ENCODE peak calls at places on chromosomes 6 and 20, in five cellular contexts. J is nephron progenitor cell, P is PC-3, E is upper lobe of right lung, C is right atrium auricular region. F is an unnamed sample.

GRCh38 chr20:50130346-50130703 is 17.4 kb upstream of the UBE2V1 start:
- DNase-seq in J (no peak), P (no peak), C (no peak), E (no peak), F (no peak)

GRCh38 chr6:129267028-129267427 is 384.1 kb downstream of the LAMA2 start:
- DNase-seq in J (no peak), C (no peak), E (no peak), P (no peak), F (no peak)

GRCh38 chr20:63696628-63697356 is at the start of gene TNFRSF6B:
- DNase-seq in P (peak; percentile 20), C (no peak), J (peak; percentile 32), E (peak; percentile 65), F (no peak)

GRCh38 chr20:50242863-50243609 is 52.4 kb downstream of the CEBPB start:
- DNase-seq in E (no peak), C (no peak), J (no peak), P (peak; percentile 94), F (no peak)

GRCh38 chr20:3446779-3447178 is 24.0 kb upstream of the ATRN start:
- DNase-seq in J (no peak), C (no peak), E (no peak), P (peak; percentile 53), F (no peak)

GRCh38 chr6:140560671-140561070 is 1186.2 kb upstream of the CITED2 start:
- DNase-seq in P (no peak), C (no peak), J (no peak), E (no peak), F (no peak)

GRCh38 chr6:3438190-3439167 is 18.4 kb downstream of the SLC22A23 start:
- DNase-seq in C (no peak), J (peak; percentile 47), E (no peak), P (peak; percentile 88), F (no peak)

GRCh38 chr6:29864037-29864795 is 36.6 kb downstream of the HLA-G start:
- DNase-seq in J (no peak), C (no peak), P (no peak), E (no peak), F (no peak)

GRCh38 chr20:46774943-46775560 is 65.6 kb downstream of the SLC2A10 start:
- DNase-seq in P (peak; percentile 47), J (no peak), C (no peak), E (no peak), F (no peak)

GRCh38 chr6:39684790-39685485 is 40.3 kb downstream of the KIF6 start:
- DNase-seq in C (no peak), E (no peak), J (no peak), P (no peak), F (no peak)

GRCh38 chr20:25695532-25696383 is 895 bp downstream of the ZNF337 start:
- DNase-seq in C (no peak), E (no peak), J (no peak), P (peak; percentile 22), F (no peak)

GRCh38 chr20:49054032-49054643 is 8.0 kb downstream of the CSE1L start:
- DNase-seq in E (no peak), P (no peak), C (no peak), J (no peak), F (no peak)

GRCh38 chr20:61953789-61954125 is 111.9 kb downstream of the TAF4 start:
- DNase-seq in P (no peak), C (no peak), E (no peak), J (no peak), F (no peak)

GRCh38 chr6:74409447-74409846 is 713.4 kb downstream of the CD109 start:
- DNase-seq in E (no peak), P (peak; percentile 64), C (no peak), J (no peak), F (no peak)

GRCh38 chr6:13859871-13860555 is 45.7 kb upstream of the MCUR1 start:
- DNase-seq in P (no peak), C (no peak), E (no peak), J (no peak), F (peak; percentile 82)

GRCh38 chr6:159762681-159763293 is 942 bp downstream of the ACAT2 start:
- DNase-seq in E (no peak), J (no peak), C (no peak), P (no peak), F (no peak)

GRCh38 chr6:144379356-144379755 is 94.2 kb downstream of the UTRN start:
- DNase-seq in C (no peak), J (no peak), P (no peak), E (no peak), F (no peak)

GRCh38 chr6:101454106-101454676 is 60.7 kb downstream of the GRIK2 start:
- DNase-seq in P (no peak), C (no peak), J (peak; percentile 10), E (no peak), F (no peak)

GRCh38 chr6:113009682-113010081 is 662.6 kb downstream of the RFPL4B start:
- DNase-seq in J (no peak), P (no peak), C (no peak), E (no peak), F (no peak)

GRCh38 chr6:128250370-128251070 is 269.9 kb downstream of the PTPRK start:
- DNase-seq in P (no peak), C (no peak), E (no peak), J (no peak), F (no peak)

GRCh38 chr6:35919085-35919826 is 1.6 kb downstream of the SRPK1 start:
- DNase-seq in E (no peak), P (peak; percentile 63), J (no peak), C (no peak), F (peak; percentile 11)

GRCh38 chr6:85129881-85130280 is 320.0 kb upstream of the NT5E start:
- DNase-seq in E (no peak), J (no peak), C (no peak), P (peak; percentile 40), F (no peak)

GRCh38 chr20:62548483-62548882 is 72.7 kb upstream of the GATA5 start:
- DNase-seq in C (no peak), E (no peak), P (no peak), J (peak; percentile 46), F (no peak)

GRCh38 chr20:38091447-38092216 is 58.1 kb downstream of the RPRD1B start:
- DNase-seq in P (no peak), E (no peak), J (no peak), C (no peak), F (no peak)

GRCh38 chr6:3987072-3987471 is 91.9 kb downstream of the FAM217A start:
- DNase-seq in P (no peak), J (no peak), E (no peak), C (no peak), F (no peak)

GRCh38 chr20:44187054-44187762 is at the start of gene JPH2:
- DNase-seq in P (peak; percentile 91), J (peak; percentile 67), C (peak; percentile 71), E (no peak), F (no peak)

GRCh38 chr20:21064924-21065323 is 41.2 kb downstream of the LINC00237 start:
- DNase-seq in P (no peak), E (no peak), C (no peak), J (no peak), F (no peak)

GRCh38 chr6:116461563-116462507 is 660 bp downstream of the CALHM6 start:
- DNase-seq in C (no peak), J (peak; percentile 76), E (peak; percentile 80), P (no peak), F (no peak)

GRCh38 chr6:130644175-130644574 is 183.0 kb upstream of the SMLR1 start:
- DNase-seq in E (no peak), C (no peak), J (no peak), P (no peak), F (no peak)
- TF ChIP-seq CTCF in E (no peak), C (no peak), J (no peak), P (no peak), F (no peak)

GRCh38 chr6:44486002-44486421 is 98.5 kb downstream of the CDC5L start:
- DNase-seq in E (no peak), P (no peak), J (no peak), C (no peak), F (no peak)

GRCh38 chr6:44487611-44488010 is 100.1 kb downstream of the CDC5L start:
- DNase-seq in C (no peak), E (no peak), J (no peak), P (no peak), F (no peak)

GRCh38 chr6:44487002-44487401 is 99.5 kb downstream of the CDC5L start:
- DNase-seq in E (no peak), J (no peak), C (no peak), P (no peak), F (no peak)

GRCh38 chr6:44481765-44482164 is 94.3 kb downstream of the CDC5L start:
- DNase-seq in C (no peak), E (no peak), J (no peak), P (no peak), F (no peak)

DNA sequence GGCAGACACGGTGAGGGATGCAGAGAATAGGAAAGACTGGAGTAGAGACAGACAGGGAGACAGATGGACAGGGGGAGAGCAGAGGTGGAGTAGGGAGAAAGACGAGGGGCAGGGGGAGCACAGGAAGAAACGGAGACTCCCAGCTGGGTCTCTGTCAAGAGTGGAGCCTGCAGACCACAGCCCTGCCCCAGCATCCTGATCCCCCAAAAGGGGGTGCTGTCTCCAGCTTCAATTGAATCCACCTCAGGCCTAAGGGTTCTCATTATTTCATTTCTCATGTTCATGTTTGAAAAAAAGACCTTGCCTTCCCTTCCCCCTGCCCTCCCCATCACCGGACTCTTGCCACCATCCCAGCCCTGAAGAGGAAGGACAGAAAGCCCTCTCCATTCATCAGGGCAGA is 98.1 kb downstream of the CDC5L start:
- DNase-seq in E (no peak), C (no peak), P (no peak), J (no peak), F (no peak)
- TF ChIP-seq CTCF in E (no peak), C (no peak), P (no peak), J (no peak), F (no peak)

GRCh38 chr6:97023982-97024381 is 99.5 kb downstream of the KLHL32 start:
- DNase-seq in P (no peak), E (no peak), C (no peak), J (no peak), F (no peak)
- TF ChIP-seq CTCF in P (no peak), E (no peak), C (no peak), J (no peak), F (no peak)

DNA sequence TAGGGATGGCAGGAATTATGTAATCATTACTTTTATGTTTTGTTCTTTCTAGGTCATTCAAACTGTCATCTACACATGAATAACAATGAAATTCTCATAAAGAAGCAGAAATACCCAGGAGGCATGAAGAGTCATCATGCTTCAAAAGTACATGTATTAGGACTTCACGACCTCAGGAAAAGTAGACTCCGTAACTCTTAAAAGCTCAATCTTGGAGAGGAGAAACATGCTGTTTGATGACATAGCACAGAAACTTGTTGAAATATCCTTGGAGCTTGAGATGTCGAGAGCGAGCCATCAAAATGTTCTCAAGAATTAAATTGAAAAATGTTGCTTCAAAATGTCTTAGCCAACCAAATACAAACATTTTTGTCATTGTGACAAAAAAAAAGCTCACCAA is 28.3 kb upstream of the ANKEF1 start:
- DNase-seq in P (no peak), E (no peak), J (no peak), C (no peak), F (no peak)
- TF ChIP-seq CTCF in P (no peak), E (no peak), J (no peak), C (no peak), F (no peak)

F was measured in osteocyte.